ENCODE peak calls at places on chromosome X, in eight cellular contexts. X is ovary; Y is SW480; A is fibroblast of pulmonary artery; C is GM19239; S is Right ventricle myocardium inferior; Q is activated CD4-positive, alpha-beta T cell treated with anti-CD3 and anti-CD28 coated beads, Interleukin-2, amount 50 U/mL, for 1 hour; L is brain microvascular endothelial cell. Z is an unnamed sample.

GRCh38 chrX:72394518-72395163 is 88.9 kb upstream of the CITED1 start:
- DNase-seq in C (no peak), A (peak), X (peak), Q (no peak), L (peak), Y (no peak), S (peak), Z (no peak)

GRCh38 chrX:35380808-35381700 is 417.1 kb upstream of the MAGEB16 start:
- DNase-seq in C (no peak), S (no peak), A (peak), L (no peak), X (no peak), Y (peak), Q (no peak), Z (no peak)

GRCh38 chrX:119690921-119691716 is 1.8 kb downstream of the SEPTIN6 start:
- DNase-seq in Y (no peak), L (peak), S (no peak), A (peak), X (no peak), Q (peak), C (no peak), Z (no peak)

GRCh38 chrX:10755477-10756334 is 135.3 kb upstream of the MID1 start:
- DNase-seq in L (peak), A (peak), S (no peak), C (no peak), Q (no peak), X (no peak), Y (no peak), Z (no peak)

GRCh38 chrX:141733371-141733770 is 34.8 kb upstream of the SPANXD start:
- DNase-seq in Q (no peak), A (peak), C (no peak), S (no peak), X (no peak), Y (no peak), L (peak), Z (no peak)

GRCh38 chrX:48466696-48467095 is 3.4 kb downstream of the SLC38A5 start:
- DNase-seq in C (no peak), X (no peak), S (no peak), L (no peak), A (no peak), Y (no peak), Q (no peak), Z (no peak)

GRCh38 chrX:154126101-154126500 is 17.9 kb upstream of the OPN1LW start:
- DNase-seq in Y (no peak), L (no peak), C (no peak), Q (no peak), A (no peak), S (no peak), X (no peak), Z (no peak)

GRCh38 chrX:68588653-68589371 is 58.7 kb upstream of the STARD8 start:
- DNase-seq in L (no peak), A (no peak), Q (no peak), Y (no peak), S (no peak), C (no peak), X (no peak), Z (no peak)

GRCh38 chrX:19188566-19188965 is 66.3 kb upstream of the ADGRG2 start:
- DNase-seq in Q (no peak), C (no peak), A (no peak), X (no peak), L (no peak), Y (no peak), S (no peak), Z (no peak)

GRCh38 chrX:51336584-51336983 is 4.0 kb downstream of the NUDT10 start:
- DNase-seq in X (no peak), C (peak), Y (peak), S (no peak), A (peak), L (peak), Q (peak), Z (no peak)

GRCh38 chrX:47030339-47030738 is 47.9 kb upstream of the RGN start:
- DNase-seq in X (no peak), Y (peak), A (peak), Q (no peak), C (peak), L (peak), S (no peak), Z (no peak)

GRCh38 chrX:103554687-103555417 is 30.5 kb upstream of the TCEAL4 start:
- DNase-seq in C (peak), Y (no peak), X (peak), S (peak), A (no peak), L (peak), Q (peak), Z (no peak)

GRCh38 chrX:15888062-15888461 is 33.4 kb upstream of the AP1S2 start:
- DNase-seq in C (no peak), X (no peak), Y (no peak), A (no peak), S (no peak), Q (no peak), L (no peak), Z (no peak)

GRCh38 chrX:135591871-135592270 is 71.4 kb downstream of the INTS6L start:
- DNase-seq in Q (no peak), C (no peak), A (no peak), X (no peak), Y (no peak), L (no peak), S (no peak), Z (no peak)

Z was measured in chondrocyte.